ENCODE peak calls at places on chromosomes 16 and 17, in six cellular contexts. U is fibroblast of pulmonary artery, D is foreskin fibroblast, T is fibroblast of mammary gland, K is kidney, M is dorsolateral prefrontal cortex. C is an unnamed sample.

GRCh38 chr16:71339481-71340171 is 18.9 kb upstream of the CALB2 start:
- DNase-seq in T (no peak), K (no peak), U (no peak), M (no peak), D (no peak), C (no peak)

GRCh38 chr17:48148029-48148759 is 40.6 kb downstream of the SNX11 start:
- DNase-seq in T (no peak), M (no peak), U (no peak), K (no peak), D (peak; percentile 40), C (no peak)

GRCh38 chr17:32349503-32349853 is 479 bp upstream of the ZNF207 start:
- DNase-seq in T (peak; percentile 19), K (no peak), U (peak; percentile 27), M (no peak), D (peak; percentile 26), C (peak; percentile 39)

GRCh38 chr17:60351012-60351695 is 40.8 kb downstream of the USP32 start:
- DNase-seq in M (no peak), D (no peak), T (no peak), K (no peak), U (no peak), C (no peak)

GRCh38 chr17:7043544-7044268 is at the start of gene SLC16A11:
- DNase-seq in D (peak; percentile 56), M (no peak), U (peak; percentile 52), T (no peak), K (peak; percentile 85), C (peak; percentile 85)

GRCh38 chr16:27739606-27740357 is 189.8 kb downstream of the KATNIP start:
- DNase-seq in M (no peak), D (no peak), T (no peak), K (no peak), U (no peak), C (no peak)

GRCh38 chr16:75003931-75004330 is 5.1 kb downstream of the ZNRF1 start:
- DNase-seq in T (no peak), M (no peak), D (no peak), K (no peak), U (no peak), C (no peak)

GRCh38 chr17:78128616-78129384 is at the start of gene TMC6:
- DNase-seq in D (no peak), K (peak; percentile 95), M (no peak), U (no peak), T (no peak), C (peak; percentile 99)

GRCh38 chr16:10827691-10828341 is 9.2 kb upstream of the TVP23A start:
- DNase-seq in D (peak; percentile 92), U (peak; percentile 91), M (no peak), K (peak; percentile 97), T (peak; percentile 93), C (peak; percentile 43)

GRCh38 chr17:35786941-35787432 is 8.5 kb downstream of the MMP28 start:
- DNase-seq in M (no peak), K (no peak), D (peak; percentile 66), T (peak; percentile 62), U (no peak), C (no peak)

GRCh38 chr16:11586856-11587642 is at the start of gene LITAF:
- DNase-seq in T (no peak), M (peak; percentile 52), D (peak; percentile 85), U (peak; percentile 48), K (peak; percentile 91), C (peak; percentile 92)

GRCh38 chr17:41968676-41969075 is 2.1 kb downstream of the CNP start:
- DNase-seq in T (no peak), M (no peak), U (no peak), D (no peak), K (peak; percentile 57), C (peak; percentile 40)

GRCh38 chr16:1565083-1565805 is 31.8 kb downstream of the TMEM204 start:
- DNase-seq in M (no peak), D (no peak), T (no peak), K (no peak), U (no peak), C (no peak)

GRCh38 chr16:49575352-49576172 is 202.0 kb downstream of the C16orf78 start:
- DNase-seq in T (no peak), K (peak; percentile 84), U (no peak), M (no peak), D (no peak), C (peak; percentile 79)

GRCh38 chr17:28715217-28715616 is 2.5 kb downstream of the RAB34 start:
- DNase-seq in T (no peak), K (no peak), M (no peak), U (no peak), D (no peak), C (no peak)

GRCh38 chr17:6546069-6546718 is 10.2 kb downstream of the PITPNM3 start:
- DNase-seq in U (peak; percentile 36), K (no peak), T (peak; percentile 81), D (no peak), M (no peak), C (no peak)

GRCh38 chr16:67104845-67105244 is 4.9 kb upstream of the PHAF1 start:
- DNase-seq in D (no peak), T (no peak), M (no peak), K (no peak), U (no peak), C (no peak)

GRCh38 chr17:41308918-41309359 is at the start of gene KRTAP16-1:
- DNase-seq in M (no peak), T (no peak), D (no peak), U (no peak), K (no peak), C (no peak)

GRCh38 chr17:7001562-7001961 is 5.7 kb downstream of the ALOX12 start:
- DNase-seq in K (peak; percentile 39), M (no peak), D (peak; percentile 38), U (peak; percentile 49), T (peak; percentile 36), C (no peak)

GRCh38 chr17:5226940-5227878 is 7.5 kb downstream of the SCIMP start:
- DNase-seq in U (no peak), D (no peak), M (no peak), K (no peak), T (no peak), C (no peak)

GRCh38 chr17:8991514-8992285 is 26.2 kb upstream of the PIK3R5 start:
- DNase-seq in D (peak; percentile 72), K (no peak), M (no peak), T (peak; percentile 66), U (peak; percentile 72), C (peak; percentile 84)

GRCh38 chr17:61551255-61551742 is 39.7 kb downstream of the NACA2 start:
- DNase-seq in M (no peak), D (peak; percentile 75), K (no peak), U (peak; percentile 68), T (peak; percentile 57), C (peak; percentile 48)

GRCh38 chr17:52389632-52390031 is 231.1 kb upstream of the CA10 start:
- DNase-seq in U (no peak), T (no peak), K (no peak), M (no peak), D (no peak), C (no peak)

GRCh38 chr17:50917418-50917743 is 51.2 kb upstream of the TOB1 start:
- DNase-seq in U (no peak), D (no peak), M (peak; percentile 60), K (peak; percentile 65), T (no peak), C (peak; percentile 79)

GRCh38 chr16:610513-611381 is 20.0 kb upstream of the WFIKKN1 start:
- DNase-seq in T (peak; percentile 63), U (no peak), M (peak; percentile 82), D (no peak), K (peak; percentile 86), C (peak; percentile 98)

GRCh38 chr17:31424944-31425582 is 33.6 kb downstream of the RAB11FIP4 start:
- DNase-seq in M (no peak), K (peak; percentile 6), U (no peak), D (peak; percentile 41), T (peak; percentile 30), C (no peak)

GRCh38 chr16:85090166-85090565 is 22.1 kb downstream of the CIBAR2 start:
- DNase-seq in T (no peak), K (no peak), D (peak; percentile 65), U (peak; percentile 34), M (no peak), C (no peak)

GRCh38 chr16:79369796-79370195 is 230.7 kb downstream of the MAF start:
- DNase-seq in D (no peak), K (no peak), U (no peak), M (no peak), T (no peak), C (no peak)

GRCh38 chr16:46618516-46618915 is 2.7 kb downstream of the SHCBP1 start:
- DNase-seq in D (no peak), U (no peak), K (no peak), M (no peak), T (no peak), C (no peak)

DNA sequence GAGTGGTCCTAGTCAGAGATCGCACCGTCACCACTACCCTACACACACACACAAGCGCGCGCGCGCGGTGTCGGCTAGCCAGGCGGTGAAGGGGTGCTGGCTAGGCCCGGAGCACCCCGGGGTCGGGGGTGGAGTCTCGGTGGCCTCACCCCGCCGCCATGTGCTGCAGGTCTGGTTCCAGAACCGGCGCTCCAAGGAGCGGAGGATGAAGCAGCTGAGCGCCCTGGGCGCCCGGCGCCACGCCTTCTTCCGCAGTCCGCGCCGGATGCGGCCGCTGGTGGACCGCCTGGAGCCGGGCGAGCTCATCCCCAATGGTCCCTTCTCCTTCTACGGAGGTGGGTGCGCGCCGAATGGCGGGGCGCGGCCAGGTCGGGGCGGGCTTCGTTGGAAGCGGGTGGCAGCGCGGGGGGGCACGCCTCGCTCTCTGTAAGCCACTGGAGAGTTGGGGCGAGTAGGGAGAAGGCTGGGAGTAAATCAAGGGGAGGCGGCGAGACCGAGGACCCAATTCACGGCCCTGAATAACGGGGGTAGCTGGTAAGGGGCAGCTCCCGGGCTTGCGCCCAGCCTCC is 4.8 kb downstream of the LHX1 start:
- DNase-seq in T (no peak), U (no peak), M (no peak), K (no peak), D (no peak), C (peak; percentile 83)
- H3K4me3 ChIP-seq in T (no peak overlapping the region), U (peak overlapping the region; percentile 7), M (no peak overlapping the region), K (peak overlapping the region; percentile 45), D (no peak overlapping the region), C (peak overlapping the region; percentile 18)

GRCh38 chr17:45302649-45303173 is 14.1 kb downstream of the MAP3K14 start:
- DNase-seq in D (peak; percentile 75), K (no peak), U (peak; percentile 82), T (peak; percentile 76), M (no peak), C (no peak)
- H3K4me3 ChIP-seq in D (no peak overlapping the region), K (no peak overlapping the region), U (no peak overlapping the region), T (no peak overlapping the region), M (no peak overlapping the region), C (no peak overlapping the region)

GRCh38 chr17:76561332-76561731 is 21.5 kb downstream of the PRCD start:
- DNase-seq in T (no peak), M (no peak), D (no peak), U (no peak), K (no peak), C (no peak)
- H3K4me3 ChIP-seq in T (peak overlapping the region; percentile 6), M (no peak overlapping the region), D (no peak overlapping the region), U (no peak overlapping the region), K (no peak overlapping the region), C (no peak overlapping the region)

DNA sequence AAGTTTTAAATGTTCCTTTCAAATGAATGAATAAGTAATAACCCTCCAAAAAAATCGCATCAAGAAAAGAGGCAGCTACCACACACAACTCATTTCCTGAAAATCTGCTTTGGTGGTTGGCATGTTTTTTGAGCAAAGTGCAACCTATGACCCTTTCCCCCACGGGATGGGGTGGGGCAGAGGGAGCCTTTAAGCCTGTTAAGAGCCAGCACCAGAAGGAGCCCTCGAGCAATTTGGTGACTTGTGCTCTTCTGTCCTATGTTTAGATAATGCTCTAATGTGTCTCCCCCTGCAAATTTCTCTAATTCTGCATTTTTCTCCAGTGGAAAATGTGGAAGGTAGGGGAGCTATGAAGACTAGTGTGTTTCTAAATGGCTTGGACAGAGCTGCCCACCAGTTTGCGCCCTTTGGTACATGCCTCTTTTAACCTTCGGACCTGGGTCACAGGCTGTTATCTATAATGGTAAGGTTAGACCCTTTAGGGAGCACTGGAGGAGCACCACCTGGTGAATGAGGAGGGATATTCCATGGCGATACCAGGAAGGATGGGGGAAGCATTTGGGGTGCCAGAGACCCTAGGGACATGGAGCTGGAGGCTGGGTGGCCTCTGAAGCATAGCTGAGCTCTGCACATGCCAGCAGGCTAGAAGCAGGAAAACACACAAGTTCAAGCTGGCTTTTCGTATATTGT is 1.6 kb downstream of the PYCARD start:
- DNase-seq in K (no peak), U (no peak), T (peak; percentile 48), M (no peak), D (peak; percentile 78), C (no peak)
- H3K4me3 ChIP-seq in K (no peak overlapping the region), U (no peak overlapping the region), T (no peak overlapping the region), M (no peak overlapping the region), D (peak overlapping the region; percentile 75), C (no peak overlapping the region)

C was measured in H7.